ENCODE peak calls at places on chromosomes 16 and 17, in seven cellular contexts. One of them, this sample, is unnamed.

GRCh38 chr16:19605701-19606100 is 50.2 kb downstream of the VPS35L start:
- DNase-seq in Peyer's patch: no peak
- DNase-seq in A549: no peak
- DNase-seq in fibroblast of lung: no peak
- DNase-seq in cardiac muscle cell: no peak
- DNase-seq in body of pancreas: no peak
- DNase-seq in Panc1: no peak
- DNase-seq in this sample: no peak

GRCh38 chr16:51313204-51313603 is 162.1 kb upstream of the SALL1 start:
- DNase-seq in body of pancreas: no peak
- DNase-seq in cardiac muscle cell: no peak
- DNase-seq in fibroblast of lung: no peak
- DNase-seq in A549: no peak
- DNase-seq in Peyer's patch: no peak
- DNase-seq in Panc1: no peak
- DNase-seq in this sample: no peak

GRCh38 chr16:84608281-84608680 is 9.6 kb downstream of the COTL1 start:
- DNase-seq in Panc1: no peak
- DNase-seq in cardiac muscle cell: no peak
- DNase-seq in fibroblast of lung: no peak
- DNase-seq in A549: no peak
- DNase-seq in body of pancreas: no peak
- DNase-seq in Peyer's patch: no peak
- DNase-seq in this sample: no peak

GRCh38 chr16:6247771-6248170 is 1084.9 kb upstream of the RBFOX1 start:
- DNase-seq in body of pancreas: no peak
- DNase-seq in cardiac muscle cell: no peak
- DNase-seq in A549: no peak
- DNase-seq in Panc1: no peak
- DNase-seq in fibroblast of lung: no peak
- DNase-seq in Peyer's patch: no peak
- DNase-seq in this sample: no peak

GRCh38 chr17:80474231-80474932 is 2.0 kb downstream of the NPTX1 start:
- DNase-seq in cardiac muscle cell: no peak
- DNase-seq in fibroblast of lung: peak
- DNase-seq in Panc1: no peak
- DNase-seq in A549: peak
- DNase-seq in body of pancreas: no peak
- DNase-seq in Peyer's patch: no peak
- DNase-seq in this sample: peak

GRCh38 chr17:80807014-80807413 is 184.6 kb upstream of the CHMP6 start:
- DNase-seq in cardiac muscle cell: no peak
- DNase-seq in A549: no peak
- DNase-seq in Peyer's patch: no peak
- DNase-seq in fibroblast of lung: no peak
- DNase-seq in body of pancreas: no peak
- DNase-seq in Panc1: no peak
- DNase-seq in this sample: no peak

GRCh38 chr16:24915019-24915418 is 69.3 kb downstream of the SLC5A11 start:
- DNase-seq in A549: no peak
- DNase-seq in cardiac muscle cell: no peak
- DNase-seq in fibroblast of lung: no peak
- DNase-seq in Panc1: no peak
- DNase-seq in Peyer's patch: no peak
- DNase-seq in body of pancreas: no peak
- DNase-seq in this sample: no peak

GRCh38 chr16:72848759-72849664 is 198.9 kb downstream of the ZFHX3 start:
- DNase-seq in Peyer's patch: peak
- DNase-seq in fibroblast of lung: peak
- DNase-seq in cardiac muscle cell: no peak
- DNase-seq in A549: peak
- DNase-seq in body of pancreas: peak
- DNase-seq in Panc1: no peak
- DNase-seq in this sample: peak

GRCh38 chr16:61926766-61927165 is 109.5 kb downstream of the CDH8 start:
- DNase-seq in Peyer's patch: no peak
- DNase-seq in Panc1: no peak
- DNase-seq in body of pancreas: no peak
- DNase-seq in cardiac muscle cell: no peak
- DNase-seq in A549: no peak
- DNase-seq in fibroblast of lung: no peak
- DNase-seq in this sample: no peak

DNA sequence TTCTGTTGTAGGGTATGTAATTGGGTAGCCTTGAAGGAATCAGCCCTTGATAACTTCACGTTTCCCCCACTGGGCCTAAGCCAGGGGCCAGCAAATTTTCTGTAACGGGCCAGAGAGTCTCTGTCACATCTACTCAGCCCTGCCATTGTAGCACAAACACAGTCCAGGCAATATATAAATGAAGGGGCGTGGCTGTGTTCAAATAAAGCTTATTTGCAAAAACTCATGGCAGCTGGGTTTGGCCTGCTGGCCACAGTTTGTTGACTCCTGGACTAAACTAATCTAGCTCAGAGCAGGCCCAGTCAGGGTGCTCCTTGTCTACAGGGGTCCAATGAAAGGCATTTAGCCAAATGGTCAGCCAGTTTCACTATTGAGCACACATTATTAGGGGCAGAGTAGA is 141.6 kb downstream of the CCDC182 start:
- DNase-seq in A549: no peak
- DNase-seq in Panc1: no peak
- DNase-seq in Peyer's patch: no peak
- DNase-seq in fibroblast of lung: no peak
- DNase-seq in body of pancreas: no peak
- DNase-seq in cardiac muscle cell: no peak
- DNase-seq in this sample: no peak
- H3K27ac ChIP-seq in A549: no peak
- H3K27ac ChIP-seq in Panc1: no peak
- H3K27ac ChIP-seq in Peyer's patch: no peak
- H3K27ac ChIP-seq in fibroblast of lung: no peak
- H3K27ac ChIP-seq in body of pancreas: peak
- H3K27ac ChIP-seq in cardiac muscle cell: peak
- H3K27ac ChIP-seq in this sample: no peak

GRCh38 chr17:73197141-73197540 is 4.3 kb downstream of the COG1 start:
- DNase-seq in fibroblast of lung: no peak
- DNase-seq in cardiac muscle cell: no peak
- DNase-seq in A549: no peak
- DNase-seq in Panc1: no peak
- DNase-seq in body of pancreas: no peak
- DNase-seq in Peyer's patch: no peak
- DNase-seq in this sample: no peak

GRCh38 chr17:73198201-73198929 is 5.5 kb downstream of the COG1 start:
- DNase-seq in fibroblast of lung: no peak
- DNase-seq in A549: no peak
- DNase-seq in cardiac muscle cell: no peak
- DNase-seq in body of pancreas: no peak
- DNase-seq in Panc1: no peak
- DNase-seq in Peyer's patch: no peak
- DNase-seq in this sample: no peak

GRCh38 chr17:73198930-73199260 is 6.0 kb downstream of the COG1 start:
- DNase-seq in Panc1: no peak
- DNase-seq in cardiac muscle cell: no peak
- DNase-seq in body of pancreas: no peak
- DNase-seq in fibroblast of lung: no peak
- DNase-seq in Peyer's patch: no peak
- DNase-seq in A549: no peak
- DNase-seq in this sample: no peak

GRCh38 chr17:73194514-73195222 is 1.8 kb downstream of the COG1 start:
- DNase-seq in cardiac muscle cell: no peak
- DNase-seq in Panc1: no peak
- DNase-seq in body of pancreas: no peak
- DNase-seq in Peyer's patch: no peak
- DNase-seq in A549: no peak
- DNase-seq in fibroblast of lung: peak
- DNase-seq in this sample: no peak

GRCh38 chr17:73196500-73196899 is 3.6 kb downstream of the COG1 start:
- DNase-seq in cardiac muscle cell: peak
- DNase-seq in Peyer's patch: peak
- DNase-seq in Panc1: no peak
- DNase-seq in body of pancreas: peak
- DNase-seq in A549: peak
- DNase-seq in fibroblast of lung: peak
- DNase-seq in this sample: no peak
- TF ChIP-seq CTCF in cardiac muscle cell: peak
- TF ChIP-seq CTCF in Peyer's patch: peak
- TF ChIP-seq CTCF in Panc1: no peak
- TF ChIP-seq CTCF in body of pancreas: peak
- TF ChIP-seq CTCF in A549: peak
- TF ChIP-seq CTCF in fibroblast of lung: peak
- TF ChIP-seq CTCF in this sample: no peak

GRCh38 chr16:75810342-75810741 is 84.1 kb upstream of the CPHXL start:
- DNase-seq in body of pancreas: no peak
- DNase-seq in A549: no peak
- DNase-seq in Panc1: no peak
- DNase-seq in fibroblast of lung: no peak
- DNase-seq in cardiac muscle cell: no peak
- DNase-seq in Peyer's patch: no peak
- DNase-seq in this sample: no peak

GRCh38 chr16:75804368-75804767 is 78.1 kb upstream of the CPHXL start:
- DNase-seq in Panc1: no peak
- DNase-seq in body of pancreas: no peak
- DNase-seq in cardiac muscle cell: no peak
- DNase-seq in Peyer's patch: no peak
- DNase-seq in A549: no peak
- DNase-seq in fibroblast of lung: no peak
- DNase-seq in this sample: no peak

GRCh38 chr16:75803753-75804152 is 77.5 kb upstream of the CPHXL start:
- DNase-seq in A549: no peak
- DNase-seq in Panc1: no peak
- DNase-seq in cardiac muscle cell: no peak
- DNase-seq in fibroblast of lung: no peak
- DNase-seq in Peyer's patch: no peak
- DNase-seq in body of pancreas: no peak
- DNase-seq in this sample: no peak

GRCh38 chr16:75805946-75806345 is 79.7 kb upstream of the CPHXL start:
- DNase-seq in fibroblast of lung: no peak
- DNase-seq in cardiac muscle cell: no peak
- DNase-seq in Peyer's patch: no peak
- DNase-seq in A549: no peak
- DNase-seq in Panc1: no peak
- DNase-seq in body of pancreas: no peak
- DNase-seq in this sample: no peak

GRCh38 chr16:75806487-75806886 is 80.2 kb upstream of the CPHXL start:
- DNase-seq in cardiac muscle cell: no peak
- DNase-seq in body of pancreas: no peak
- DNase-seq in Panc1: no peak
- DNase-seq in fibroblast of lung: no peak
- DNase-seq in A549: no peak
- DNase-seq in Peyer's patch: no peak
- DNase-seq in this sample: no peak
- H3K27ac ChIP-seq in cardiac muscle cell: no peak
- H3K27ac ChIP-seq in body of pancreas: no peak
- H3K27ac ChIP-seq in Panc1: no peak
- H3K27ac ChIP-seq in fibroblast of lung: no peak
- H3K27ac ChIP-seq in A549: no peak
- H3K27ac ChIP-seq in Peyer's patch: no peak
- H3K27ac ChIP-seq in this sample: no peak

GRCh38 chr17:44384823-44385286 is 4.6 kb downstream of the ITGA2B start:
- DNase-seq in Peyer's patch: no peak
- DNase-seq in cardiac muscle cell: peak
- DNase-seq in fibroblast of lung: no peak
- DNase-seq in A549: no peak
- DNase-seq in body of pancreas: no peak
- DNase-seq in Panc1: no peak
- DNase-seq in this sample: peak
- TF ChIP-seq CTCF in Peyer's patch: no peak
- TF ChIP-seq CTCF in cardiac muscle cell: no peak
- TF ChIP-seq CTCF in fibroblast of lung: no peak
- TF ChIP-seq CTCF in A549: no peak
- TF ChIP-seq CTCF in body of pancreas: no peak
- TF ChIP-seq CTCF in Panc1: no peak
- TF ChIP-seq CTCF in this sample: no peak

GRCh38 chr16:57510016-57510871 is 24.0 kb upstream of the DOK4 start:
- DNase-seq in A549: no peak
- DNase-seq in body of pancreas: no peak
- DNase-seq in fibroblast of lung: no peak
- DNase-seq in cardiac muscle cell: peak
- DNase-seq in Panc1: no peak
- DNase-seq in Peyer's patch: no peak
- DNase-seq in this sample: no peak

GRCh38 chr16:57514371-57514770 is 22.0 kb downstream of the CCDC102A start:
- DNase-seq in Peyer's patch: no peak
- DNase-seq in body of pancreas: no peak
- DNase-seq in Panc1: no peak
- DNase-seq in A549: no peak
- DNase-seq in fibroblast of lung: no peak
- DNase-seq in cardiac muscle cell: no peak
- DNase-seq in this sample: no peak

GRCh38 chr16:57513371-57514102 is 22.8 kb downstream of the CCDC102A start:
- DNase-seq in Peyer's patch: no peak
- DNase-seq in cardiac muscle cell: peak
- DNase-seq in Panc1: no peak
- DNase-seq in body of pancreas: no peak
- DNase-seq in A549: peak
- DNase-seq in fibroblast of lung: no peak
- DNase-seq in this sample: no peak

GRCh38 chr16:57514891-57515600 is 21.3 kb downstream of the CCDC102A start:
- DNase-seq in cardiac muscle cell: peak
- DNase-seq in Panc1: no peak
- DNase-seq in fibroblast of lung: no peak
- DNase-seq in Peyer's patch: no peak
- DNase-seq in A549: no peak
- DNase-seq in body of pancreas: no peak
- DNase-seq in this sample: no peak

GRCh38 chr16:57512296-57513001 is 23.9 kb downstream of the CCDC102A start:
- DNase-seq in body of pancreas: no peak
- DNase-seq in Panc1: no peak
- DNase-seq in fibroblast of lung: no peak
- DNase-seq in cardiac muscle cell: no peak
- DNase-seq in Peyer's patch: no peak
- DNase-seq in A549: no peak
- DNase-seq in this sample: no peak
- H3K27ac ChIP-seq in body of pancreas: no peak
- H3K27ac ChIP-seq in Panc1: no peak
- H3K27ac ChIP-seq in fibroblast of lung: no peak
- H3K27ac ChIP-seq in cardiac muscle cell: peak
- H3K27ac ChIP-seq in Peyer's patch: no peak
- H3K27ac ChIP-seq in A549: no peak
- H3K27ac ChIP-seq in this sample: no peak

This sample was measured in RWPE1.